ENCODE peak calls at places on chromosomes 12 and 14, in ten cellular contexts. E is body of pancreas; J is HAP-1; Y is SK-N-SH; T is PC-3; Z is DND-41; U is CD8-positive, alpha-beta memory T cell; Q is CD4-positive, alpha-beta memory T cell; F is fibroblast of lung; V is ovary. P is an unnamed sample. For H3K4me1, the result is how much of the 10 kb centered on the place peaks cover.

GRCh38 chr12:5204271-5204670 is 160.6 kb downstream of the KCNA5 start:
- DNase-seq in F (no peak), Y (no peak), J (no peak), T (no peak), Z (peak), U (no peak), V (no peak), E (no peak), Q (no peak), P (no peak)

GRCh38 chr12:65657635-65658034 is 166.6 kb upstream of the HMGA2 start:
- DNase-seq in J (no peak), U (no peak), Q (no peak), Z (no peak), V (no peak), E (no peak), Y (no peak), T (peak), F (peak), P (no peak)

GRCh38 chr14:29321646-29322045 is 555.1 kb downstream of the FOXG1 start:
- DNase-seq in Z (no peak), V (no peak), Q (no peak), U (no peak), Y (no peak), J (no peak), E (no peak), F (peak), T (no peak), P (no peak)

GRCh38 chr14:82778008-82778407 is 1244.4 kb upstream of the SEL1L start:
- DNase-seq in V (no peak), T (no peak), Q (no peak), U (no peak), Z (no peak), F (no peak), Y (no peak), E (no peak), J (no peak), P (no peak)

GRCh38 chr12:114684098-114684869 is at the start of gene TBX3:
- DNase-seq in T (peak), V (peak), Q (peak), Y (peak), F (peak), E (peak), Z (no peak), U (no peak), J (peak), P (peak)

GRCh38 chr12:100867639-100868393 is 73.2 kb downstream of the ANO4 start:
- DNase-seq in E (no peak), F (peak), Q (no peak), V (no peak), J (no peak), Y (no peak), Z (no peak), U (no peak), T (no peak), P (no peak)

GRCh38 chr12:52310622-52311281 is 10.4 kb downstream of the KRT83 start:
- DNase-seq in E (no peak), Q (no peak), Y (no peak), V (no peak), J (no peak), U (no peak), F (peak), T (no peak), Z (no peak), P (no peak)

GRCh38 chr14:74558655-74559054 is 53.4 kb downstream of the LTBP2 start:
- DNase-seq in Y (no peak), T (no peak), J (no peak), E (no peak), Z (no peak), U (no peak), V (no peak), Q (no peak), F (no peak), P (no peak)

GRCh38 chr12:80195143-80195726 is 95.9 kb downstream of the OTOGL start:
- DNase-seq in Y (peak), E (peak), Z (no peak), F (peak), V (no peak), U (no peak), T (peak), Q (no peak), J (peak), P (peak)

GRCh38 chr12:50887191-50887590 is 44.5 kb downstream of the TMPRSS12 start:
- DNase-seq in V (no peak), Z (no peak), Y (no peak), Q (no peak), T (no peak), U (no peak), J (no peak), F (no peak), E (no peak), P (no peak)
- H3K4me1 ChIP-seq in V (under half), Z (under half), Y (under half), Q (under half), T (under half), U (under half), J (under half), F (under half), E (under half), P (under half)

GRCh38 chr12:124547626-124548025 is 19.8 kb downstream of the NCOR2 start:
- DNase-seq in E (no peak), F (no peak), T (no peak), J (no peak), V (no peak), Q (no peak), Y (no peak), U (no peak), Z (no peak), P (no peak)

GRCh38 chr12:124549629-124550028 is 17.8 kb downstream of the NCOR2 start:
- DNase-seq in U (no peak), Z (no peak), T (no peak), J (no peak), Y (no peak), F (peak), E (no peak), V (no peak), Q (no peak), P (no peak)

GRCh38 chr12:124550123-124551089 is 17.0 kb downstream of the NCOR2 start:
- DNase-seq in V (peak), E (no peak), T (peak), F (peak), U (no peak), Z (no peak), Y (no peak), J (no peak), Q (no peak), P (no peak)

GRCh38 chr12:124551268-124552144 is 15.9 kb downstream of the NCOR2 start:
- DNase-seq in V (peak), J (peak), U (no peak), Z (no peak), Q (no peak), F (no peak), E (no peak), Y (peak), T (peak), P (peak)

GRCh38 chr12:124548854-124549378 is 18.5 kb downstream of the NCOR2 start:
- DNase-seq in T (no peak), V (peak), F (peak), Y (peak), U (no peak), J (no peak), E (peak), Q (no peak), Z (no peak), P (peak)
- H3K4me1 ChIP-seq in T (under half), V (under half), F (under half), Y (under half), U (under half), J (under half), E (half or more), Q (half or more), Z (under half), P (half or more)

DNA sequence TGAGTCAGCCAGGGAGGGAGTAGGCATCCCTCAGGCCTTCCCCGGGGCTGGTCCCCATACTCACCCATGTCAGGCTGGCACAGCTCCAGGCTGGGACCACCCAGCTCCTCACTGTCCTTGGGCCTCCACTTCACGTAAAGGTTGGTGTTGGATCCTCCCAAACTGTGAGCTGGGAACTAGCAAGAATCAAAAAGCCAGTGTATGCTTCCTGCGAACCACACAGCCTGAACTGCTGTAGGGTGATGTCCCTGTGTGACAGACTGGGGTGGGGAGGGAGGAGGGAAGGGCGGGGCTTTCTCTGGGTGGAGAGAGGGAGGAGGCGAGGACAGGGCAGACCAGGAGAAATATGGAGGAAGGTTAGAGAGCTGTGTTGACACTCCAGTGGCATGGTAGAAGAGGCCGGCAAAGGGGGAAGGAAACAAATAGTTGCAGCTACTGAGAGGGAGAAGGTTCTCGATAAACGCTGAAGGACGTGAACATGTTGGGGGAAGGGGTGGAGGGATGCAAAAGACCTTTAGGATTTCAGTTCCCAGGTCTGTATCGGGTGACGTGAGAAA is 6.1 kb upstream of the BAZ2A start:
- DNase-seq in U (peak), T (peak), V (peak), E (peak), Z (peak), Q (peak), F (peak), Y (peak), J (peak), P (peak)
- H3K4me1 ChIP-seq in U (half or more), T (under half), V (under half), E (half or more), Z (half or more), Q (half or more), F (under half), Y (under half), J (under half), P (under half)

GRCh38 chr12:95215925-95216324 is 1.3 kb downstream of the FGD6 start:
- DNase-seq in T (peak), Z (no peak), U (no peak), F (peak), E (no peak), V (no peak), Y (no peak), Q (no peak), J (no peak), P (no peak)

GRCh38 chr12:95212576-95212975 is 4.7 kb downstream of the FGD6 start:
- DNase-seq in V (no peak), Y (no peak), U (no peak), F (peak), T (peak), E (no peak), J (no peak), Z (no peak), Q (no peak), P (no peak)

GRCh38 chr12:95214466-95214865 is 2.8 kb downstream of the FGD6 start:
- DNase-seq in Z (no peak), U (no peak), V (no peak), J (no peak), F (no peak), Y (no peak), E (peak), Q (no peak), T (peak), P (no peak)

GRCh38 chr12:95213928-95214327 is 3.3 kb downstream of the FGD6 start:
- DNase-seq in T (no peak), F (no peak), V (no peak), E (peak), Y (no peak), Q (no peak), J (no peak), Z (no peak), U (no peak), P (no peak)

DNA sequence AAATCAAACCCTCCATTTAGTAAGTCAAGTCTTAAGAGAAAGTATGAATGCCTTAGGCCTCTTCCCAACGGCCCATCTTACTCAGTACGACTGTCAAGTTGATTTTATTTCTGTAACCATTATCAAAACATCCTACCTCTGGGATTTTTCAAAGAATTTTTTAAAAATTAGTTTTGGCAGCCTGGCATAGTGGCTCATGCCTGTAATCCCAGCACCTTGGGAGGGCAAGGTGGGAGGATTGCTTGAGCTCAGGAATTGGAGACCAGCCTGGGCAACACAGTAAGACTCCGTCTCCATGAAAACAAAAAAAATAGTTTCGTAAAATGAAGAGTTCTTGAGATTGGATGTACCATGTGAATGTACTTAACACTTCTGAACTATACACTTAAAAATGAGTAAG is 4.1 kb downstream of the FGD6 start:
- DNase-seq in T (peak), Z (no peak), Q (no peak), Y (no peak), E (no peak), J (no peak), V (no peak), F (no peak), U (no peak), P (no peak)
- H3K4me1 ChIP-seq in T (under half), Z (under half), Q (under half), Y (under half), E (under half), J (under half), V (under half), F (under half), U (under half), P (under half)

GRCh38 chr14:89617142-89617460 is 200.1 kb upstream of the FOXN3 start:
- DNase-seq in T (no peak), Z (no peak), J (no peak), Y (no peak), E (no peak), V (no peak), U (no peak), Q (no peak), F (no peak), P (no peak)

GRCh38 chr14:89616425-89617141 is 199.6 kb upstream of the FOXN3 start:
- DNase-seq in U (peak), T (no peak), Y (peak), F (peak), E (no peak), V (no peak), Q (peak), J (peak), Z (peak), P (no peak)

GRCh38 chr14:89614009-89614691 is 197.1 kb upstream of the FOXN3 start:
- DNase-seq in J (no peak), U (no peak), Y (no peak), Q (no peak), T (no peak), Z (no peak), E (no peak), F (no peak), V (no peak), P (no peak)

GRCh38 chr14:89615421-89615820 is 198.4 kb upstream of the FOXN3 start:
- DNase-seq in T (no peak), Z (no peak), E (no peak), J (no peak), F (peak), U (no peak), Q (no peak), Y (no peak), V (no peak), P (no peak)

DNA sequence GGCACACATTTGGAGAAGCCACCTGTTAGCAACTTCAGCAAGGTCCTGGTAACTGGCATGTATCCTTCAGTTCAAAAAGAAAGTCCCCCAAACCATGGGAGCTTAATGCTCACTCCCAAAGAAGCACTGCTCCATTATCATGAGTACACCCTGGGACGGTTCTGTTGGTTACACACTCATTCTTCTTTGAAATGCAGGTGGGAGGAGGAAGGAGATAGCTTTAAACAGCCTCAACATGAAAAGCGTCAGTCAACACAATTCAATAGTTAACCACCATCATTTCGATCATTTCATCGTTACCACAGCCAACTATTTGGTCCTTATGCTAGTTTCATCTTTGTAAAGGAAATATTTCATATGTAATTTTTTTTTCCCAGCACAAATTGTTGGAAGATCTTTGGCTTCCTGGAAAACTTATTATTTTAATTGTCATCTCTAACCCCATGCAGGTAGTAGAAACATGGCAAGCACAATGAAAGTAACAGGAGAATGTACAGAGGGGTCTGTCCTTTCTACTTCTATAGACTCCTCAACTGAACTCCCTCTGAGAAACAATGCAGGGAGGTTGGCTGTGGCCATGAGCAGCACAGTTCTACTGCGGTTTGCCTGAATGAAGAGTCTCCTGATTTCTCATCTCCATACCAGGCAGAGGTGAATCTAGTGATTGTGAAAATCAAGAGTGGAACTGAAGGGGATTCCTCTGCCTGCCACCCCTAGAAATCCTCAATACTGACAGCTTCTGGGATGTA is 196.4 kb upstream of the FOXN3 start:
- DNase-seq in Y (no peak), E (no peak), F (no peak), J (no peak), T (no peak), U (no peak), Z (no peak), Q (no peak), V (no peak), P (no peak)
- H3K4me1 ChIP-seq in Y (under half), E (under half), F (under half), J (under half), T (under half), U (half or more), Z (half or more), Q (half or more), V (under half), P (under half)

GRCh38 chr12:110658242-110658641 is 30.7 kb downstream of the HVCN1 start:
- DNase-seq in V (no peak), E (no peak), F (no peak), Z (no peak), J (no peak), Y (no peak), T (no peak), Q (no peak), U (no peak), P (no peak)
- H3K4me1 ChIP-seq in V (under half), E (under half), F (under half), Z (under half), J (under half), Y (under half), T (under half), Q (under half), U (under half), P (under half)

GRCh38 chr12:1651946-1652345 is 22.9 kb downstream of the WNT5B start:
- DNase-seq in Q (no peak), J (no peak), V (no peak), U (no peak), T (no peak), E (no peak), Z (no peak), F (no peak), Y (no peak), P (no peak)

GRCh38 chr12:1650954-1651353 is 21.9 kb downstream of the WNT5B start:
- DNase-seq in E (no peak), V (no peak), Y (no peak), J (no peak), Z (no peak), F (no peak), T (no peak), U (no peak), Q (no peak), P (no peak)

GRCh38 chr12:1656894-1657293 is 27.9 kb downstream of the WNT5B start:
- DNase-seq in Y (no peak), E (no peak), F (no peak), U (no peak), J (no peak), Q (no peak), Z (no peak), T (no peak), V (no peak), P (no peak)

GRCh38 chr12:1657616-1658167 is 28.7 kb downstream of the WNT5B start:
- DNase-seq in J (no peak), Q (no peak), U (no peak), F (no peak), Y (no peak), V (no peak), E (peak), Z (no peak), T (no peak), P (no peak)

GRCh38 chr12:1655225-1655788 is 26.3 kb downstream of the WNT5B start:
- DNase-seq in Z (no peak), J (no peak), Q (no peak), E (no peak), F (no peak), U (no peak), T (peak), Y (no peak), V (no peak), P (no peak)
- H3K4me1 ChIP-seq in Z (under half), J (under half), Q (under half), E (under half), F (under half), U (under half), T (under half), Y (under half), V (under half), P (under half)

GRCh38 chr14:65600742-65601141 is 188.2 kb downstream of the FUT8 start:
- DNase-seq in F (no peak), V (no peak), E (no peak), T (no peak), Y (no peak), Z (no peak), J (no peak), U (no peak), Q (no peak), P (no peak)
- H3K4me1 ChIP-seq in F (under half), V (under half), E (under half), T (under half), Y (under half), Z (under half), J (under half), U (under half), Q (under half), P (under half)

GRCh38 chr14:24135584-24135833 is 485 bp upstream of the PSME1 start:
- DNase-seq in Q (no peak), Y (no peak), F (no peak), V (no peak), T (no peak), U (no peak), Z (no peak), E (no peak), J (no peak), P (no peak)
- H3K4me1 ChIP-seq in Q (half or more), Y (under half), F (under half), V (under half), T (under half), U (under half), Z (under half), E (half or more), J (under half), P (under half)

P was measured in testis.